ENCODE peak calls at places on chromosomes 12 and 14, in four cellular contexts. One of them, this sample, is unnamed.

GRCh38 chr14:93986972-93987371 is 10.1 kb upstream of the CCDC197 start:
- DNase-seq in neural progenitor cell: no peak
- DNase-seq in GM23338: no peak
- DNase-seq in astrocyte of the cerebellum: no peak
- DNase-seq in this sample: no peak

GRCh38 chr12:102685172-102685571 is 204.8 kb upstream of the IGF1 start:
- DNase-seq in neural progenitor cell: no peak
- DNase-seq in GM23338: no peak
- DNase-seq in astrocyte of the cerebellum: no peak
- DNase-seq in this sample: no peak

GRCh38 chr12:13144266-13144828 is 40.9 kb upstream of the GSG1 start:
- DNase-seq in neural progenitor cell: no peak
- DNase-seq in GM23338: no peak
- DNase-seq in astrocyte of the cerebellum: no peak
- DNase-seq in this sample: no peak

GRCh38 chr14:36505193-36505815 is 14.7 kb downstream of the NKX2-1 start:
- DNase-seq in neural progenitor cell: peak; percentile 72
- DNase-seq in GM23338: peak; percentile 77
- DNase-seq in astrocyte of the cerebellum: no peak
- DNase-seq in this sample: no peak

GRCh38 chr12:17192721-17193120 is 586.8 kb upstream of the LMO3 start:
- DNase-seq in neural progenitor cell: peak; percentile 82
- DNase-seq in GM23338: no peak
- DNase-seq in astrocyte of the cerebellum: no peak
- DNase-seq in this sample: no peak

GRCh38 chr12:57430117-57430930 is 519 bp downstream of the R3HDM2 start:
- DNase-seq in neural progenitor cell: no peak
- DNase-seq in GM23338: peak; percentile 76
- DNase-seq in astrocyte of the cerebellum: no peak
- DNase-seq in this sample: no peak

GRCh38 chr12:10722905-10723866 is at the start of gene YBX3:
- DNase-seq in neural progenitor cell: peak; percentile 83
- DNase-seq in GM23338: peak; percentile 86
- DNase-seq in astrocyte of the cerebellum: peak; percentile 33
- DNase-seq in this sample: peak; percentile 37

GRCh38 chr14:86462193-86462592 is 932.2 kb downstream of the FLRT2 start:
- DNase-seq in neural progenitor cell: peak; percentile 50
- DNase-seq in GM23338: peak; percentile 69
- DNase-seq in astrocyte of the cerebellum: no peak
- DNase-seq in this sample: no peak

GRCh38 chr14:80621701-80622100 is 319.8 kb downstream of the CEP128 start:
- DNase-seq in neural progenitor cell: no peak
- DNase-seq in GM23338: no peak
- DNase-seq in astrocyte of the cerebellum: no peak
- DNase-seq in this sample: no peak

GRCh38 chr12:23536293-23536692 is 413.2 kb downstream of the SOX5 start:
- DNase-seq in neural progenitor cell: no peak
- DNase-seq in GM23338: peak; percentile 12
- DNase-seq in astrocyte of the cerebellum: no peak
- DNase-seq in this sample: no peak
- H3K4me3 ChIP-seq in neural progenitor cell: no peak overlapping the region
- H3K4me3 ChIP-seq in GM23338: no peak overlapping the region
- H3K4me3 ChIP-seq in astrocyte of the cerebellum: no peak overlapping the region
- H3K4me3 ChIP-seq in this sample: no peak overlapping the region

DNA sequence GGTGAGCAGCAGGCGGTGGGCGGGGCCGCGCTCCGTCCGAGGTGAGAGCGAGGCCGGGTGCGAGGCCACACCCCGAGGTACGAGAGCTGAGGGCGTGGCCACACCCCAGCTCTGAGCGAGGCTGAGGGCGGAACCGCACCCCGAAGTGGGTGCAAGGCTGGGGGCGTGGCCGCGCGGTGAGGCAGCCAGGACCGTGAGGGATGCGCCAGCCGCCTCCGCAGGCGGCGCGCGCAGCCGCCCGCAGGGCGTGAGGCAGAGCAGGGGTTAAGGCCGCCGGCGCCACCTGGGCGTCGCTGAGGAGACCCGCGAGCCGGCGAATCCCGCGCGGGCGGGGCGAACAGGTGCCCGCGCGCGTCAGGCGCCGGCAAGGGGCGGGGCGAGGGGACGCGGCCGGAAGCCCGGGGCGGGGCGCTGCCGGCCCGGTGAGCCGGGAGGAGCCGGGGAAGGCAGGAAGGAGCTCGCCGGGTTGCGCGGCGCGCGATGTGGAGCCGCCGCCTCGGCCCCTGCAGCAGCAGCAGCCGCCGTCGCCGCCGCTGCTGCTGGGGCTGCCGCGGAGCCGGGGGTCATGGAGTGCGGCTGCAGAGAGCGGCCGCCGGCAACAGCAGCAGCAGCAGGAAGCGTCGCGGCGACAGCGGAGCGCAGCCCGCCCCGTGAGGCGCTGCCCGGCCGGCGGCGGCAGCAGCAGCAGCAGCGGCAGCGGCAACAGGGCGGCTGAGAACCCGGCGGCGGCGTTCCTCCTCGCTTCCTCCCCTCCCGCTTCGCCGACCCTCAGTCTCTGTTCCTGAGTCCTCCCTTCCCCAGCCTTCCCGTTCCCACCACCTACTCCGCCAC is at the start of gene BICDL1:
- DNase-seq in neural progenitor cell: peak; percentile 99
- DNase-seq in GM23338: peak; percentile 99
- DNase-seq in astrocyte of the cerebellum: no peak
- DNase-seq in this sample: no peak
- TF ChIP-seq CTCF in neural progenitor cell: no peak
- TF ChIP-seq CTCF in GM23338: no peak
- TF ChIP-seq CTCF in astrocyte of the cerebellum: no peak
- TF ChIP-seq CTCF in this sample: no peak

DNA sequence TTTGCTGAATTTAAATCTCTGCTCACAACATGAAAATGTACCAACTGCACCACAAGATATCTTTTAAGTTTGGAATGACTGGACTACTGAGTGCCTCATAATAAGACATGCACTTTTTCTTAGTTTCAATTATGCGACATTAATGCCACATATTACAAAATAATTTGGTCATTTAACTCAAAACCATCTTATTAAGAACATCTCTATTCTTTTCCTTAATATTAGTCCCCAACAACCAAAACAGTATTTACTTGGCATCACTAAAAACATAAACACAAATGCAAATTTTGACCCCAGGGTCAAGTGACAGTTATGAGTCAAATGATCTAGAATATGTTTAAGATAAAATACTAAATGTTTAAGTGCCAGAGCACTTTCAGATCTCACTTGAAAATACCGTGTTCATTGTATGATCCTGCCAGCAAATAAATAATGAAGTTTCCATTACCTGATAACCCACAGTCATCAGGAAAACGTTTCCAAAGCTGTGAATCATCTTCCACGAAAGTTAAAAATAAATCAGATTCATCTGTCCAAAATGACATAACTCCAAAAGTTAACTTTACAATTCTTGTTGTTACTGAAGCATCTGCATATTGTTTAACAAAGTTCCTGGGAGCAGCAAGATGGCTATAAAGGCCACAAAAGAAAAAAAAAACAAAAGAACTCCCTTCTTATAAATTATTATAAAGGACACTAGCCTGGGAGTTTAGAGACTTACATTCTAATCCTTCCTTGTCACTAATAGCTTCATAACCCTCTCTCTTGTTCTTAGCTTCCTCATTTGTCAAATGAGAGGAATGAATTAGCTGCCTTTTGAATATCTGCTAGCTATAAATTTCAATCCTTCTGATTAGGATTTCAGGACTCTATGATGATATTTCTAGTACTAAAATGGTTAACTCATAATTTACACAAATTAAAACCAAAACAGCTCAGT is 30.5 kb upstream of the AP4S1 start:
- DNase-seq in neural progenitor cell: no peak
- DNase-seq in GM23338: no peak
- DNase-seq in astrocyte of the cerebellum: peak; percentile 5
- DNase-seq in this sample: peak; percentile 5
- H3K4me3 ChIP-seq in neural progenitor cell: no peak overlapping the region
- H3K4me3 ChIP-seq in GM23338: no peak overlapping the region
- H3K4me3 ChIP-seq in astrocyte of the cerebellum: no peak overlapping the region
- H3K4me3 ChIP-seq in this sample: no peak overlapping the region

GRCh38 chr14:56280843-56281242 is 162.6 kb downstream of the PELI2 start:
- DNase-seq in neural progenitor cell: no peak
- DNase-seq in GM23338: no peak
- DNase-seq in astrocyte of the cerebellum: no peak
- DNase-seq in this sample: no peak
- TF ChIP-seq CTCF in neural progenitor cell: no peak
- TF ChIP-seq CTCF in GM23338: no peak
- TF ChIP-seq CTCF in astrocyte of the cerebellum: peak; percentile 17
- TF ChIP-seq CTCF in this sample: no peak

GRCh38 chr12:31300341-31300740 is 25.6 kb downstream of the SINHCAF start:
- DNase-seq in neural progenitor cell: no peak
- DNase-seq in GM23338: no peak
- DNase-seq in astrocyte of the cerebellum: no peak
- DNase-seq in this sample: no peak
- H3K4me3 ChIP-seq in neural progenitor cell: no peak overlapping the region
- H3K4me3 ChIP-seq in GM23338: no peak overlapping the region
- H3K4me3 ChIP-seq in astrocyte of the cerebellum: no peak overlapping the region
- H3K4me3 ChIP-seq in this sample: no peak overlapping the region

GRCh38 chr14:35362911-35363374 is 41.6 kb downstream of the NFKBIA start:
- DNase-seq in neural progenitor cell: no peak
- DNase-seq in GM23338: no peak
- DNase-seq in astrocyte of the cerebellum: no peak
- DNase-seq in this sample: no peak

GRCh38 chr14:35367056-35367372 is 37.5 kb downstream of the NFKBIA start:
- DNase-seq in neural progenitor cell: no peak
- DNase-seq in GM23338: no peak
- DNase-seq in astrocyte of the cerebellum: no peak
- DNase-seq in this sample: no peak

GRCh38 chr14:35366521-35366976 is 38.0 kb downstream of the NFKBIA start:
- DNase-seq in neural progenitor cell: no peak
- DNase-seq in GM23338: no peak
- DNase-seq in astrocyte of the cerebellum: no peak
- DNase-seq in this sample: no peak

GRCh38 chr14:35366048-35366428 is 38.5 kb downstream of the NFKBIA start:
- DNase-seq in neural progenitor cell: no peak
- DNase-seq in GM23338: no peak
- DNase-seq in astrocyte of the cerebellum: no peak
- DNase-seq in this sample: no peak

GRCh38 chr14:35365130-35366047 is 39.2 kb downstream of the NFKBIA start:
- DNase-seq in neural progenitor cell: no peak
- DNase-seq in GM23338: no peak
- DNase-seq in astrocyte of the cerebellum: no peak
- DNase-seq in this sample: no peak
- TF ChIP-seq CTCF in neural progenitor cell: no peak
- TF ChIP-seq CTCF in GM23338: no peak
- TF ChIP-seq CTCF in astrocyte of the cerebellum: no peak
- TF ChIP-seq CTCF in this sample: no peak

GRCh38 chr14:91303091-91303923 is 58.8 kb upstream of the GPR68 start:
- DNase-seq in neural progenitor cell: peak; percentile 97
- DNase-seq in GM23338: peak; percentile 98
- DNase-seq in astrocyte of the cerebellum: no peak
- DNase-seq in this sample: no peak
- H3K4me3 ChIP-seq in neural progenitor cell: no peak overlapping the region
- H3K4me3 ChIP-seq in GM23338: peak overlapping the region; percentile 53
- H3K4me3 ChIP-seq in astrocyte of the cerebellum: no peak overlapping the region
- H3K4me3 ChIP-seq in this sample: no peak overlapping the region

GRCh38 chr12:125065021-125065752 is at the start of gene AACS:
- DNase-seq in neural progenitor cell: peak; percentile 94
- DNase-seq in GM23338: peak; percentile 90
- DNase-seq in astrocyte of the cerebellum: peak; percentile 11
- DNase-seq in this sample: no peak
- TF ChIP-seq CTCF in neural progenitor cell: peak; percentile 30
- TF ChIP-seq CTCF in GM23338: peak; percentile 22
- TF ChIP-seq CTCF in astrocyte of the cerebellum: no peak
- TF ChIP-seq CTCF in this sample: no peak

GRCh38 chr12:113059071-113059595 is 2.6 kb downstream of the DTX1 start:
- DNase-seq in neural progenitor cell: no peak
- DNase-seq in GM23338: no peak
- DNase-seq in astrocyte of the cerebellum: no peak
- DNase-seq in this sample: no peak
- H3K4me3 ChIP-seq in neural progenitor cell: no peak overlapping the region
- H3K4me3 ChIP-seq in GM23338: no peak overlapping the region
- H3K4me3 ChIP-seq in astrocyte of the cerebellum: no peak overlapping the region
- H3K4me3 ChIP-seq in this sample: no peak overlapping the region

DNA sequence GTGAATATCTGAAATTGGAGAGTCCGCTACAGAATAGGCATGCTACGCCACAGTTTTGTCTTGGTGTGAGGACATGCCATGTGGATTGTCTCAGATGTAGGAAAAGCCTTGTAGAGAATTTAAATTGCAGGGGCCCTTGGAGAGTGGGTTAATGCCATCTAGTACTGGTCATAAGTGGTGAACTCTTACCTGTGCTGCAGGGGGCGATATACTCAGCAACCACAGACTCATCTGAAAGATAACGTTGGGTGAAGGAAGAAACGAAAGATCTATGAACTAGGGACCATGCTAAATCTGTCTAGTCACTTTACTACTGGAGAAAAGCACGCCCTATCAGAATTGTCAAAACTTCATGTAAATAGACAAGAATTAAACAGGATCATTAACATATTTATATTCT is 33.7 kb upstream of the A2M start:
- DNase-seq in neural progenitor cell: no peak
- DNase-seq in GM23338: peak; percentile 74
- DNase-seq in astrocyte of the cerebellum: no peak
- DNase-seq in this sample: no peak
- TF ChIP-seq CTCF in neural progenitor cell: peak; percentile 40
- TF ChIP-seq CTCF in GM23338: peak; percentile 87
- TF ChIP-seq CTCF in astrocyte of the cerebellum: no peak
- TF ChIP-seq CTCF in this sample: no peak

This sample was measured in AG09309.